ENCODE peak calls at places on chromosome 12, in four cellular contexts. One of them, this sample, is unnamed.

GRCh38 chr12:103879878-103880277 is 38.8 kb upstream of the NT5DC3 start:
- DNase-seq in A549: no peak
- DNase-seq in sigmoid colon: no peak
- DNase-seq in suprapubic skin: no peak
- DNase-seq in this sample: no peak

GRCh38 chr12:80849367-80849766 is 88.4 kb downstream of the LIN7A start:
- DNase-seq in A549: no peak
- DNase-seq in sigmoid colon: no peak
- DNase-seq in suprapubic skin: no peak
- DNase-seq in this sample: no peak

GRCh38 chr12:116164976-116165425 is 112.5 kb downstream of the MED13L start:
- DNase-seq in A549: peak; percentile 31
- DNase-seq in sigmoid colon: no peak
- DNase-seq in suprapubic skin: no peak
- DNase-seq in this sample: no peak

GRCh38 chr12:7091660-7092228 is 501 bp downstream of the C1R start:
- DNase-seq in A549: no peak
- DNase-seq in sigmoid colon: peak; percentile 87
- DNase-seq in suprapubic skin: peak; percentile 79
- DNase-seq in this sample: peak; percentile 76

GRCh38 chr12:82481954-82482353 is 123.6 kb downstream of the METTL25 start:
- DNase-seq in A549: no peak
- DNase-seq in sigmoid colon: no peak
- DNase-seq in suprapubic skin: no peak
- DNase-seq in this sample: no peak

GRCh38 chr12:30019386-30020140 is 235.8 kb upstream of the TMTC1 start:
- DNase-seq in A549: no peak
- DNase-seq in sigmoid colon: no peak
- DNase-seq in suprapubic skin: no peak
- DNase-seq in this sample: no peak

GRCh38 chr12:114562654-114563053 is 121.3 kb downstream of the TBX3 start:
- DNase-seq in A549: no peak
- DNase-seq in sigmoid colon: no peak
- DNase-seq in suprapubic skin: no peak
- DNase-seq in this sample: no peak

GRCh38 chr12:131140069-131140435 is 186.3 kb downstream of the ADGRD1 start:
- DNase-seq in A549: no peak
- DNase-seq in sigmoid colon: no peak
- DNase-seq in suprapubic skin: no peak
- DNase-seq in this sample: no peak

GRCh38 chr12:131103614-131104463 is 150.1 kb downstream of the ADGRD1 start:
- DNase-seq in A549: no peak
- DNase-seq in sigmoid colon: peak; percentile 66
- DNase-seq in suprapubic skin: peak; percentile 76
- DNase-seq in this sample: peak; percentile 9

GRCh38 chr12:102197789-102198188 is at the start of gene PMCH:
- DNase-seq in A549: no peak
- DNase-seq in sigmoid colon: no peak
- DNase-seq in suprapubic skin: no peak
- DNase-seq in this sample: no peak

DNA sequence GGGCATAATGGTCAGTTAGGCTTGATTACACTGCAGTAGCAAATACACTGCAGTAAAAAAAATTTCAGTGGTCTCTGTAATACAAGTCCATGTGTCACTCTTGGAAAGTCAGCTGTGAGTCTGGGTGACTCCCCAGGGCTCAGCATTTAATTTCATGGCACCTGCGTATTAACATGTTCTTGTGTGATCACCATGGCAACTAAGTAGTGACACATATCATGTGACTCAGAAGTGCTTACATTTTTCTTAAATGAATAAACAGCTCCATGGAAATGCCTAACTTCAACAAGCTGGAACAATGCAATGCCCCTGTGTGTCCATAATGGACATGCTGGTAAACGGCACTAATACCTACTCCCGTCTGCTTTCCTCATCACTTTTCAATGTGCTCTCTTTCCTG is 88.5 kb upstream of the ANO4 start:
- DNase-seq in A549: peak; percentile 39
- DNase-seq in sigmoid colon: no peak
- DNase-seq in suprapubic skin: no peak
- DNase-seq in this sample: no peak
- TF ChIP-seq EP300 in A549: no peak
- TF ChIP-seq EP300 in sigmoid colon: no peak
- TF ChIP-seq EP300 in suprapubic skin: no peak
- TF ChIP-seq EP300 in this sample: no peak

GRCh38 chr12:57724003-57724935 is 14.3 kb downstream of the AGAP2 start:
- DNase-seq in A549: no peak
- DNase-seq in sigmoid colon: no peak
- DNase-seq in suprapubic skin: no peak
- DNase-seq in this sample: no peak
- TF ChIP-seq POLR2A in A549: no peak
- TF ChIP-seq POLR2A in sigmoid colon: no peak
- TF ChIP-seq POLR2A in suprapubic skin: no peak
- TF ChIP-seq POLR2A in this sample: no peak

DNA sequence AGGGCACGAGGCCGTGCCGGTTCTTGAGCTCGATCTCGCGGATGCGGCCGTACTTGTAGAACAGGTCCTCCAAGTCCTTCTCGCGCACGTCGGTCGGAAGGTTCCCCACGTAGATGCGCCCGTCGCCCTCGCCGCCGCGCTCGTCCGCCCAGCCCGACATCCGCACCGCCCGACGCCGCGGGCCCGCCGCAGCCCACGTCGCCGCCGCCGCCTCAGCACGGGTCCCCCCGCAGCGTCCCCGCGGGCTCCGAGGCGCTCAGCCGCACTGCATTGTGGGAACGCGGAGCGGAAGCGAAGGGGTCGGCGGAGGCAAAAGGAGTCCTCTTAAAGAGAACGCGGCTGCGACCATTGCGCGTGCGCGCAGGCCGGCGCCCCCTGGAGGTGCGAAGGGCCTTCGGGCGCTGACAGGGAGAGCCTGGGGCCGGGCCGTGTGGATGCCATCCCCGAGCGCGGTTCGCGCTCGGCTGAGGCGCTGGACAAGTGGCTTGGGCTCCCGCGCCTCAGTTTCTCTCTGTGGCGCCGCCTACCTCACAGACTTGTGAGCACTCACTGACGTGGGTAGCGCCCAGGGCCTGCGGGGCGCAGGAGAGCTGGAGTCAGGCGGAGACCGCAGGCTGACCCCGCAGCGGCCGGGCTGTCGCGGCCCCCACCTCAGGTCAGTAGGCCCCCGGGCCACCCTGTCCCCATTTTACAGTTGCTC is at the start of gene SRSF9:
- DNase-seq in A549: peak; percentile 98
- DNase-seq in sigmoid colon: peak; percentile 98
- DNase-seq in suprapubic skin: peak; percentile 98
- DNase-seq in this sample: peak; percentile 96
- TF ChIP-seq EP300 in A549: no peak
- TF ChIP-seq EP300 in sigmoid colon: no peak
- TF ChIP-seq EP300 in suprapubic skin: no peak
- TF ChIP-seq EP300 in this sample: no peak

DNA sequence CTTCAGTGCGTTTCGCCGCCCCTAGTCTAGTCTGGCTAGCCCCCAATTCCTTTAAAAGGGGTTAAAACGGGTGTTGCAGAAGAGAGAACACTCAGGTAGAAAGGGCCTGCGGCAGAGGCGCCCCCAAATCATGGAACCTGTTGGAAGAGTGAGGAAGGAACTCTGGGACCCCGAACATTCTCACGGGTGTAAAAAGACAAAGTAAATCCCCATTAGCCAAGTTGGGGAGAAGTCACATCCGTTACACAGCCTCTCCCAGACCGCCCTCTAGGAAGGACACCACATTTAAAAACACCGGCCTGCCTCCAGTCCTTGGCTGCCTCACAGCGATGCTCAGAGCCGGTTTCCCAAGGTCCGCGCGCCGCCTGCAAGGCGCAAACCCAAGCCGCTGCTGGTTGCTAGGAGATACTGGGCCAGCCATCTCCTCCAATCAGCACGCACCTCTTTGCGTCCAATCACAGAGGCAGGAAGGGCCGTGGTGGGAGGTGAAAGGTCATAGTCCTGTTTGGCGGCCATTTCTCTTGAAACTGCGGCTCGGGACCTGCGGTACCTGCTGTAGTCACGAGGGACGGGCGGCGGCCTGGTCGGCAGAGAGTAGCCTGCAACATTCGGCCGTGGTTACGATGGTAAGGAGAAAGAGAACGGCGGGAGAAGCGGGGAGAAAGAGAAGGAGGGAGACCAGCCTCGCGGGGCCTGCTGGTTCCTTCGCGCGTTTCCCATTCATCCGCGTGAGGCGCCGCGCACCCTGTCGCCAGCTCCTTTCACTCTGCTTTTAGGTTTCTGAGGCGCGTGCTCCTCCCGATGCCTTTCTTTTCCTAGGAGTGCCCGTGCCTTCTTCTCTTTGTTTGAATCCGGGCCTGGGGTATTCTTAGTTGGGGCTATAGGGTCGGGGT is at the start of gene SNRPF:
- DNase-seq in A549: peak; percentile 98
- DNase-seq in sigmoid colon: peak; percentile 98
- DNase-seq in suprapubic skin: peak; percentile 98
- DNase-seq in this sample: peak; percentile 97
- TF ChIP-seq POLR2A in A549: peak; percentile 74
- TF ChIP-seq POLR2A in sigmoid colon: no peak
- TF ChIP-seq POLR2A in suprapubic skin: no peak
- TF ChIP-seq POLR2A in this sample: peak; percentile 36